ENCODE peak calls at places on chromosomes 1 and 21, in six cellular contexts. K is CD8-positive, alpha-beta T cell; E is lower lobe of right lung; F is small intestine; C is IMR-90; H is neuronal stem cell. B is an unnamed sample.

GRCh38 chr1:236862615-236863211 is 67.6 kb downstream of the MTR start:
- DNase-seq in H (no peak), F (no peak), C (no peak), K (no peak), E (no peak), B (no peak)

GRCh38 chr1:154751690-154752089 is 118.4 kb downstream of the KCNN3 start:
- DNase-seq in C (no peak), H (no peak), E (no peak), K (no peak), F (no peak), B (no peak)

GRCh38 chr1:184563308-184563707 is 176.5 kb downstream of the C1orf21 start:
- DNase-seq in F (peak; percentile 31), H (no peak), K (no peak), C (peak; percentile 40), E (no peak), B (peak; percentile 26)

GRCh38 chr1:224300346-224300745 is 29.6 kb downstream of the NVL start:
- DNase-seq in K (no peak), E (no peak), C (peak; percentile 98), H (no peak), F (no peak), B (peak; percentile 24)

GRCh38 chr1:55870076-55870475 is 654.9 kb upstream of the USP24 start:
- DNase-seq in C (no peak), H (no peak), F (no peak), K (no peak), E (no peak), B (no peak)

GRCh38 chr1:54764132-54764921 is at the start of gene PARS2:
- DNase-seq in K (peak; percentile 86), E (peak; percentile 98), H (peak; percentile 100), F (peak; percentile 100), C (peak; percentile 100), B (peak; percentile 100)

GRCh38 chr1:180912211-180912800 is 391 bp upstream of the KIAA1614 start:
- DNase-seq in K (no peak), F (no peak), E (no peak), H (peak; percentile 68), C (peak; percentile 34), B (peak; percentile 76)

GRCh38 chr1:182624582-182624981 is 20.4 kb upstream of the RGS16 start:
- DNase-seq in H (no peak), K (no peak), C (no peak), F (no peak), E (no peak), B (no peak)

GRCh38 chr1:18932387-18932786 is 24.1 kb downstream of the IFFO2 start:
- DNase-seq in E (peak; percentile 70), F (no peak), H (no peak), K (no peak), C (peak; percentile 52), B (no peak)

GRCh38 chr1:162011337-162012012 is 12.2 kb downstream of the OLFML2B start:
- DNase-seq in H (no peak), F (no peak), K (no peak), E (peak; percentile 64), C (no peak), B (peak; percentile 98)

GRCh38 chr1:205492774-205493173 is 11.7 kb upstream of the CDK18 start:
- DNase-seq in E (no peak), K (no peak), H (no peak), F (no peak), C (no peak), B (no peak)

GRCh38 chr1:89823679-89824292 is 3.0 kb downstream of the LRRC8D start:
- DNase-seq in E (no peak), C (no peak), K (no peak), H (no peak), F (no peak), B (no peak)

GRCh38 chr21:45357436-45358260 is 47.3 kb upstream of the COL18A1 start:
- DNase-seq in C (no peak), H (no peak), E (peak; percentile 52), K (no peak), F (no peak), B (no peak)

GRCh38 chr1:234309598-234310459 is 63.4 kb upstream of the COA6 start:
- DNase-seq in E (peak; percentile 78), H (peak; percentile 65), K (peak; percentile 63), F (peak; percentile 71), C (peak; percentile 46), B (peak; percentile 46)

GRCh38 chr1:5579966-5580365 is 412.3 kb downstream of the NPHP4 start:
- DNase-seq in K (no peak), E (no peak), C (no peak), F (no peak), H (no peak), B (no peak)

GRCh38 chr21:44006017-44006624 is 6.0 kb upstream of the TRAPPC10 start:
- DNase-seq in H (no peak), C (peak; percentile 90), E (no peak), K (no peak), F (no peak), B (no peak)

GRCh38 chr1:245156736-245157505 is 2.1 kb downstream of the KIF26B start:
- DNase-seq in K (no peak), E (no peak), H (no peak), F (peak; percentile 25), C (peak; percentile 12), B (peak; percentile 63)

GRCh38 chr1:15620155-15620545 is 2.9 kb downstream of the DDI2 start:
- DNase-seq in E (no peak), C (peak; percentile 75), H (no peak), F (no peak), K (no peak), B (no peak)
- H3K27ac ChIP-seq in E (peak overlapping the region; percentile 96), C (no peak overlapping the region), H (no peak overlapping the region), F (no peak overlapping the region), K (no peak overlapping the region), B (no peak overlapping the region)

DNA sequence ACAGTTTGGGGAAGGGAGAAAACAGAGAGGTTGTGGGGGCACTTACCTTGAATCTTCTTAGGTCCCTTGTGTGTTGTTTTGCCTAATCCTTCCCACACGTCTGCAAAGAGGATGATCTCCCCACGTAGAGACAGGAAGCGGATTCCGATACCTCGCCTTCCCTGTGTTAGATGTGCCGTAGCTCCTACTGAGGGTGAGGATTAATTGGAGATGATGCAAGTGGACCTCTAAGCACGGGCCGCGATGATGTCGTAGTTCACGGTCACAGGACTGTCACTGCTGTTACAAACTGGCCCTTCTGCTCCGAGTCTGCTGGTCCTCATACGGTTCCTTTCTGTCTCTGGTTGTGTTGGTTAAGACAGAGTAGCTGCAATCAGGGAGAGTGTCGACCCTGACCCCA is 27.7 kb downstream of the GALNT2 start:
- DNase-seq in K (no peak), C (no peak), H (no peak), E (no peak), F (no peak), B (no peak)
- H3K27ac ChIP-seq in K (no peak overlapping the region), C (no peak overlapping the region), H (no peak overlapping the region), E (no peak overlapping the region), F (no peak overlapping the region), B (no peak overlapping the region)

GRCh38 chr1:1361233-1361981 is 3.1 kb upstream of the MXRA8 start:
- DNase-seq in E (no peak), F (no peak), K (no peak), H (no peak), C (no peak), B (peak; percentile 9)
- H3K27ac ChIP-seq in E (peak overlapping the region; percentile 64), F (no peak overlapping the region), K (no peak overlapping the region), H (peak overlapping the region; percentile 88), C (peak overlapping the region; percentile 88), B (no peak overlapping the region)

DNA sequence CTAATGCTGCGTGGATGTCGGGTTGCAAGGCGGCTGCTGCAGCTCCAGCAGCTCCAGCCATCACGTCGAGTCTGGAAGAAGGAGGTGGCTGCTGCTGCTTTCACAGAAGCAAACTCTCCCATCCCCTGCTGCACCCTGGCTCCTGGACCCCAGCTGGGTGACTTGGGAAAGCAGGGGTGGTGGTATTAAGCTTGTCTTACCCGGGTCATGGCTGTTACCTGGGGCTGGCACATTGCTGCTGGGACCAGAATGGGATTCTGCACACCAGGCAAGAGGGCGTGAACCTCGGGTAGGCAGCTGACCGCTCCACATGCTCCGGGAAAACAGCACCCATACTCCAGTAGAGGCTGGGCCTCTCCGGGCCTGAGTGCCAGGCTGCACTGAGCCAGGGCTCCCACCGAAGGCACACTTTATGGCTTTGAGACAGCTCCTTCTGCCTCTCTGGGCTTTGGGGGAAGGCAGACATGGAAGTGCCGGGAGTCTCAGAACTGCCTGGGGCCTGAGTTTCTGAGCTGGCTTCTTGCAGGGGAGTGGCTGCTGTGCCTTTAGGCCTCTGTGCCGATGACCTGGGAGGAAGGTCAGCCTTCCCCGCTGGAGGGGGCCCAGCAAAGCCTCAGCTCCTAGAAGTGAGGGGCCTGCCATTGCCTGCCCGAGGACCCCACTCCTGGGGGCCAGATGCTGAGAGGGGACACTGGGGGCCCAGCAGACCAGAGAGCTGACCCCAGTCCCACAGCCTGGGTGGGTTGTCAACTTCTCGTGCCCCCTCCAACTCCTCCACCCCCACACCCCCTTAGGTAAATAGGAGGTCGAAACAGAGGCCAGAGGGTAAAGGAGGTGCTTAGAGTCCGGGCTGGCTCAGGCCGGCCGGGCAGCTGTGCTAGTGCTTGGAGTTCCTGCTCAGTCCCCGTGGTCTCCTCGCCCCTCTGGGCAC is 1.3 kb downstream of the SMIM1 start:
- DNase-seq in H (no peak), E (no peak), C (no peak), F (no peak), K (no peak), B (no peak)
- H3K27ac ChIP-seq in H (no peak overlapping the region), E (no peak overlapping the region), C (no peak overlapping the region), F (no peak overlapping the region), K (no peak overlapping the region), B (no peak overlapping the region)

GRCh38 chr1:156801409-156802121 is 15.1 kb downstream of the SH2D2A start:
- DNase-seq in H (no peak), C (peak; percentile 54), K (no peak), F (no peak), E (no peak), B (no peak)

GRCh38 chr1:156804026-156804425 is 12.6 kb downstream of the SH2D2A start:
- DNase-seq in H (no peak), K (no peak), F (no peak), E (no peak), C (no peak), B (no peak)

GRCh38 chr1:156804572-156805243 is 11.9 kb downstream of the SH2D2A start:
- DNase-seq in E (no peak), H (no peak), C (peak; percentile 51), K (no peak), F (no peak), B (no peak)

GRCh38 chr1:156803086-156803851 is 13.4 kb downstream of the SH2D2A start:
- DNase-seq in K (no peak), E (no peak), C (no peak), F (no peak), H (no peak), B (no peak)

GRCh38 chr1:156802421-156802820 is 14.2 kb downstream of the SH2D2A start:
- DNase-seq in H (no peak), E (no peak), K (no peak), F (no peak), C (no peak), B (no peak)
- H3K27ac ChIP-seq in H (no peak overlapping the region), E (no peak overlapping the region), K (no peak overlapping the region), F (no peak overlapping the region), C (no peak overlapping the region), B (no peak overlapping the region)

DNA sequence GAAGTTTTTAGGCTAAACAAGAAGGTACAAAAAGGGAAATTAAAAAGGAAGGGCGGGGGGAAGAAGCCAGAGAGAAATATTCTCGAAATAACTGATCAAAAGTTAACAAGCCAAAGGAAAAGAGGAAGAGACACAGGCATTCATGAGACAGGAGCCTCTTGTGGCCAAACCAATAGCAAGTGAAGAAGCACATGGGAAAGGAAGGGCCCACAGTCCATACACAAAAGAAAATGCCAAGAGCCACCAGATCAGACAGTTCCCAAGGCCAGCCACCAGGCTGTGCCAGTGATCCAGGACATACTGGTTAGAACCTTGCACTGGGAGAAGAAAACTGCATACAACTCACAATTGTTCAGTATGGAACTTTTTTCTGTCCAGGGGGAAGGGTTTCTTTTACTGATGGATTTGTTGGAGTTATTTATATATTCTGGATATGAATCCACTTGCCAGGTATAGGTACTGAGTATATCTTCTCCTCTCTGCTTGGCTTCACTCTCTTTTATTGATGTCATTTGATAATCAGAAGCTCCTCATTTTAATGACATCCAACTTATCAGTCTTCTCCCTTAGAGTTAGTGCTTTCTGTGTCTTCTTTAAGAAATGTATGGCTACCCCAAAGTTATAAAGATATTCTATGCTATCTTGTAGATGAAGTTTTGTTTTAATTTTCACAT is 76.8 kb downstream of the CD46 start:
- DNase-seq in F (peak; percentile 92), K (peak; percentile 35), C (peak; percentile 82), H (peak; percentile 24), E (peak; percentile 81), B (peak; percentile 57)
- H3K27ac ChIP-seq in F (peak overlapping the region; percentile 34), K (no peak overlapping the region), C (no peak overlapping the region), H (no peak overlapping the region), E (peak overlapping the region; percentile 99), B (no peak overlapping the region)

B was measured in SJCRH30.